ENCODE peak calls at places on chromosome 12, in five cellular contexts. D is HepG2, G is K562, Z is GM12878, N is SK-N-SH. O is an unnamed sample.

GRCh38 chr12:84974177-84974815 is 61.7 kb upstream of the SLC6A15 start:
- DNase-seq in Z (no peak), N (no peak), G (no peak), D (no peak), O (no peak)

GRCh38 chr12:92574911-92575570 is 127.7 kb upstream of the PLEKHG7 start:
- DNase-seq in Z (no peak), N (no peak), G (no peak), D (peak), O (no peak)

GRCh38 chr12:105331805-105332251 is 1.3 kb downstream of the C12orf75 start:
- DNase-seq in G (no peak), Z (no peak), N (peak), D (peak), O (no peak)

GRCh38 chr12:2166696-2167095 is 113.9 kb downstream of the CACNA1C start:
- DNase-seq in N (no peak), D (no peak), G (no peak), Z (no peak), O (no peak)

GRCh38 chr12:2960432-2960956 is 1.3 kb downstream of the TEAD4 start:
- DNase-seq in D (peak), Z (no peak), N (no peak), G (no peak), O (no peak)

GRCh38 chr12:55682087-55682796 is 25.5 kb downstream of the ITGA7 start:
- DNase-seq in D (peak), N (no peak), Z (no peak), G (no peak), O (no peak)

GRCh38 chr12:123024819-123025391 is 44.4 kb downstream of the ARL6IP4 start:
- DNase-seq in N (no peak), Z (no peak), D (no peak), G (no peak), O (no peak)

GRCh38 chr12:110171636-110172035 is 47.5 kb downstream of the IFT81 start:
- DNase-seq in G (no peak), D (no peak), Z (no peak), N (no peak), O (no peak)

GRCh38 chr12:45357547-45358417 is 141.9 kb downstream of the ANO6 start:
- DNase-seq in D (peak), N (peak), G (no peak), Z (no peak), O (no peak)

GRCh38 chr12:122526683-122527477 is at the start of the genes KNTC1 and RSRC2:
- DNase-seq in N (peak), G (peak), D (peak), Z (peak), O (peak)

GRCh38 chr12:113044516-113044915 is 12.0 kb upstream of the DTX1 start:
- DNase-seq in G (no peak), D (no peak), Z (no peak), N (no peak), O (no peak)

GRCh38 chr12:107296681-107297086 is 203.3 kb upstream of the CRY1 start:
- DNase-seq in G (no peak), D (no peak), Z (no peak), N (no peak), O (no peak)

GRCh38 chr12:34219046-34219770 is 196.9 kb downstream of the ALG10 start:
- DNase-seq in G (no peak), Z (no peak), N (peak), D (no peak), O (no peak)

GRCh38 chr12:122072031-122072970 is 6.3 kb upstream of the MLXIP start:
- DNase-seq in Z (no peak), D (no peak), N (peak), G (no peak), O (peak)

GRCh38 chr12:104702565-104703139 is 245.9 kb downstream of the CHST11 start:
- DNase-seq in G (no peak), D (no peak), Z (no peak), N (no peak), O (no peak)

GRCh38 chr12:57554453-57554852 is 4.6 kb downstream of the KIF5A start:
- DNase-seq in N (no peak), Z (no peak), G (no peak), D (no peak), O (no peak)

GRCh38 chr12:630656-631632 is 32.3 kb downstream of the NINJ2 start:
- DNase-seq in Z (no peak), G (no peak), N (no peak), D (no peak), O (no peak)

GRCh38 chr12:48671231-48671856 is 10.7 kb downstream of the KANSL2 start:
- DNase-seq in D (no peak), N (no peak), G (no peak), Z (no peak), O (no peak)

GRCh38 chr12:38502420-38502819 is 185.8 kb downstream of the ALG10B start:
- DNase-seq in N (peak), Z (no peak), G (no peak), D (no peak), O (no peak)

GRCh38 chr12:62434504-62435336 is 31.9 kb upstream of the MON2 start:
- DNase-seq in Z (no peak), G (no peak), D (no peak), N (peak), O (no peak)

GRCh38 chr12:12909995-12910391 is 18.6 kb downstream of the GPRC5A start:
- DNase-seq in N (peak), Z (no peak), D (no peak), G (no peak), O (no peak)

GRCh38 chr12:108234155-108234554 is 105.0 kb downstream of the CMKLR1 start:
- DNase-seq in G (no peak), D (no peak), Z (no peak), N (peak), O (no peak)

GRCh38 chr12:109696485-109697269 is 16.9 kb upstream of the FAM222A start:
- DNase-seq in G (peak), D (peak), N (no peak), Z (no peak), O (no peak)

GRCh38 chr12:2288001-2288400 is 235.2 kb downstream of the CACNA1C start:
- DNase-seq in Z (no peak), N (no peak), D (no peak), G (no peak), O (no peak)

GRCh38 chr12:3246253-3246652 is 169.1 kb downstream of the TSPAN9 start:
- DNase-seq in N (no peak), G (no peak), D (no peak), Z (no peak), O (no peak)

GRCh38 chr12:54439521-54440255 is 20.6 kb upstream of the ITGA5 start:
- DNase-seq in D (peak), Z (no peak), N (peak), G (peak), O (peak)

GRCh38 chr12:120598674-120599463 is 17.7 kb upstream of the POP5 start:
- DNase-seq in Z (no peak), D (peak), G (no peak), N (no peak), O (no peak)

GRCh38 chr12:76032043-76032981 is 736 bp upstream of the PHLDA1 start:
- DNase-seq in Z (peak), D (peak), G (peak), N (peak), O (peak)

GRCh38 chr12:78885466-78885865 is 20.9 kb downstream of the SYT1 start:
- DNase-seq in Z (no peak), N (no peak), G (no peak), D (no peak), O (no peak)

DNA sequence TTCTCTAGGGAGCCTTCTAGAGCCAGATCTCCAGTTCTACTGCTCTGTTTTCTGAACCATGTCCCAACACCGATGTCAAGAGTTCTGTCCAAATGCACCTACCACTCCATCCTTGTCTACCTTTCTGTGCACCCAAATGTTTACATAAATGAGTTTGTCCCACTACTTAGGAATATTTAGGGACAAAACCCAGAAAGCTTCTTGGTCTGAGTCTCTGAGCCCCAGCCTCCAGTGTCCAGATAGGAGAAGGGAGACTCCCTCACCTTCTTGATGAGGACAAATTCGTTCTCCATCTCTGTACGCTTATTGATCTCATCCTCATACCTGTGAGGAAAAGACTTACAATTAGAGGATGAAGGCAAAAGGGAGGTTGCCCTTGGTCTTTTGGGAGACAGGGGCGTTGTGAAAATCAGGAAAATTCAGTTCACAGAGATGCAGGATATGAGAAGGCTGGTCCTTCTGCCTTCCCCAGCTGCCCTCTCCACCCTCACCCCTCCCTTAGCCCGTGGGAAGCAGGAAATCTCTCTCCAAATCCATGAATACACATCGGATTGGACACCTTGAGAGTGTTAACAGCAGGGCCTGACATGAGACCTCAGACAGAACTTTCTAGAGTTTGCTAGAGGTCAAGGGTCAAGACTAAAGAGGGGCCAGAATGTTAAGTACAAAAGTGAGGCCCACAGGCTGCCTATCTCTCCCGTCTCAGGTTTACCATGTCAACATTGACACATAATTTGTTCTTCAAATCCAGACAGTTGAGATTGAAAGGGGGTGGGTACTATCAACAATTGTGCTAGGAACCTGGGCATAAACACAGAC is 3.8 kb downstream of the KRT8 start:
- DNase-seq in D (peak), N (no peak), Z (no peak), G (no peak), O (no peak)
- TF ChIP-seq FOXM1 in D (no peak), N (no peak), Z (no peak), G (no peak), O (no peak)

GRCh38 chr12:15928345-15928744 is 17.2 kb downstream of the DERA start:
- DNase-seq in G (no peak), N (no peak), Z (peak), D (peak), O (no peak)
- TF ChIP-seq FOXM1 in G (no peak), N (no peak), Z (no peak), D (no peak), O (no peak)

GRCh38 chr12:6563448-6564050 is 4.5 kb downstream of the NOP2 start:
- DNase-seq in D (peak), G (peak), Z (no peak), N (peak), O (peak)
- TF ChIP-seq FOXM1 in D (no peak), G (no peak), Z (no peak), N (no peak), O (no peak)

GRCh38 chr12:52495385-52495784 is 2.3 kb upstream of the KRT6A start:
- DNase-seq in D (no peak), Z (no peak), G (no peak), N (no peak), O (peak)
- TF ChIP-seq FOXM1 in D (no peak), Z (no peak), G (no peak), N (no peak), O (no peak)

DNA sequence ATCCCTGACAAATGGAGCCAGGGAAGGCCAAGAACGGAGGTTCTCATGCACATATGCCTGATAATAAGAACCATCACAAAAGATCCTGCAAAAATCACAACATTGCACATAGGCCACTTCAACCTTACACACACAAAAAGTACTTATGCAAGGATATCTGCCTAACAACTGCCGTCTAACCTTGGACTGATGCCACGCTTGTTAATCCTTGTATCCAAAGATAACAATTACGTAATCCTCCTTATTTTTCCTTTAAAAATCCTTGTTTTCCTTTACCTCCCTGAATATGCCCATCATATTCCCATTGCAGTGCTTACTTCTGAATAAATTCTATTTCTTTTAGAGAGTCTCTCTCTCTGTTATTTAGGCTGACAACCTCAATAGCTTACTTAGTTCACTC is 59.5 kb downstream of the TMEM116 start:
- DNase-seq in D (peak), Z (no peak), N (no peak), G (no peak), O (no peak)
- TF ChIP-seq FOXM1 in D (no peak), Z (no peak), N (no peak), G (no peak), O (no peak)

DNA sequence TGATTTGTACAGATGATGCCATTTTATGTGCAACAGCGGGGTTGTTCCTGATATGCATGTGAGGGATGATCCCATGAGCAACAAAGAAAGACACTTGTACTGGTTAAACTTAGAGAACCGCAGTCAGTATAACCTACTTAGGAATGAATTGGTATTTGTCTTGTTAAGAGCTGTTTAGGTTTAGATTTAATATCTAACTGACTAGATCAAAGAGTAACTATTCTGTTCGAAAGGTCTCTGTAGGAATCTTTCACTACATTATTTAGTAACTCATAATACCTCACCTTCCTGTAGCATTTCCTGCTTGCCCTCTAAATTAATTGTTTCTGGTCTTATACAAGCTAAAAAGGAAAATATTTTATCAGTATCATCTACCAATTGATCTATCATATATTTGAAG is 350.4 kb downstream of the TRHDE start:
- DNase-seq in N (no peak), Z (no peak), G (no peak), D (no peak), O (no peak)
- TF ChIP-seq FOXM1 in N (no peak), Z (no peak), G (no peak), D (no peak), O (no peak)

GRCh38 chr12:15232959-15233358 is 11.7 kb upstream of the RERG start:
- DNase-seq in G (no peak), D (no peak), Z (no peak), N (no peak), O (no peak)

GRCh38 chr12:15230137-15230536 is 8.9 kb upstream of the RERG start:
- DNase-seq in G (no peak), N (no peak), D (no peak), Z (no peak), O (no peak)

GRCh38 chr12:15234011-15234410 is 12.8 kb upstream of the RERG start:
- DNase-seq in D (no peak), G (no peak), N (no peak), Z (no peak), O (no peak)

GRCh38 chr12:15230751-15231150 is 9.5 kb upstream of the RERG start:
- DNase-seq in D (no peak), Z (no peak), N (no peak), G (no peak), O (no peak)

DNA sequence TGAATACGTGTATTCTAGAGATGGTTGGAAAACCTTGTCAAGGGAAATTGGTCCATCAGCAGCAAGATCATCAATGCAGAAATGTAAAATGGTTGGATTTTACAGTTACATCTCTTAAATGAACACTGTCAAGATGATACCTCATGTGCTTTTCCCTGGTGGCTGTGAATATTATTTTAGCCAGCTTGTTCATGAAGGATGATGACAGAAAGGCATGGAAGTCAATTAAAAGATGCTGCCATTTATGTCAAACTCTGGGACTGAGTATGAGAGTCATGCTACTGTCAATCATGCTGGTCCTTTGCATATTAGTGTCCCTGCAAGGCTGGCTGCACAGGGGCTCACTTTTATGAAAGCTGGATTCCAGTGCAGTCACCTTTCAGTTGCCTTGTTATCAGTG is 10.3 kb upstream of the RERG start:
- DNase-seq in G (no peak), D (no peak), Z (no peak), N (no peak), O (no peak)
- TF ChIP-seq FOXM1 in G (no peak), D (no peak), Z (no peak), N (no peak), O (no peak)

GRCh38 chr12:127516467-127516866 is 750.5 kb upstream of the TMEM132C start:
- DNase-seq in N (no peak), G (no peak), D (no peak), Z (no peak), O (no peak)

GRCh38 chr12:127519766-127520165 is 747.2 kb upstream of the TMEM132C start:
- DNase-seq in G (no peak), D (no peak), N (no peak), Z (no peak), O (no peak)

DNA sequence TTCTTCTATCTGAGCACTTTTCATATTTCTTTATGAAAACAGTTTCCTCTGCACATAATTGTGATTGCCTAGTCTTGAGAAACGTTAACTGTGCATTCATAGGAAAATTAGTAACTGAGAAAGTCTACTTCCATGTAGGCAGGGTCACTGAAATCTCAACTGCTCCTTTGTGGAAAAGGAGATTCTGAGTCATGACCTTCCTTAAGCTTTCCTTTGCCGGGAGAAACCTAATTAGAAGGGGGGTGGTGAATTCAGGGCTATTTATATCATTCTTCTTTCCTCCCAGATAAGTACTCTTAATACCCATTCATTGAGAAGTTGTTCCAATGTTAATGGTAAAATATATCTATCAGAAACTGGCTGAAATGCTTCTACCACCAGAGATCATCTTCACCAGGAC is 751.0 kb upstream of the TMEM132C start:
- DNase-seq in N (no peak), Z (no peak), G (no peak), D (no peak), O (no peak)
- TF ChIP-seq FOXM1 in N (no peak), Z (no peak), G (no peak), D (no peak), O (no peak)

O was measured in HEK293T.